ENCODE peak calls at places on chromosome 14, in five cellular contexts. One of them, this sample, is unnamed.
A peak's percentile ranks its signal among the peaks of the same experiment; 100 is the strongest.

GRCh38 chr14:58871972-58872530 is 234.3 kb downstream of the DACT1 start:
- DNase-seq in tibial artery: no peak
- DNase-seq in KBM-7: no peak
- DNase-seq in stimulated activated CD4-positive, alpha-beta T cell treated with anti-CD3 and anti-CD28 coated beads, Interleukin-15, amount 100 ng/mL, for 1 hour: no peak
- DNase-seq in activated naive CD8-positive, alpha-beta T cell treated with anti-CD3 and anti-CD28 coated beads, Interleukin-2, amount 50 U/mL, for 24 hours: no peak
- DNase-seq in this sample: no peak

GRCh38 chr14:23141706-23142467 is 22.8 kb upstream of the CEBPE start:
- DNase-seq in tibial artery: peak; percentile 77
- DNase-seq in KBM-7: no peak
- DNase-seq in stimulated activated CD4-positive, alpha-beta T cell treated with anti-CD3 and anti-CD28 coated beads, Interleukin-15, amount 100 ng/mL, for 1 hour: no peak
- DNase-seq in activated naive CD8-positive, alpha-beta T cell treated with anti-CD3 and anti-CD28 coated beads, Interleukin-2, amount 50 U/mL, for 24 hours: no peak
- DNase-seq in this sample: no peak

GRCh38 chr14:73124180-73124894 is 12.0 kb upstream of the PSEN1 start:
- DNase-seq in tibial artery: no peak
- DNase-seq in KBM-7: no peak
- DNase-seq in stimulated activated CD4-positive, alpha-beta T cell treated with anti-CD3 and anti-CD28 coated beads, Interleukin-15, amount 100 ng/mL, for 1 hour: no peak
- DNase-seq in activated naive CD8-positive, alpha-beta T cell treated with anti-CD3 and anti-CD28 coated beads, Interleukin-2, amount 50 U/mL, for 24 hours: no peak
- DNase-seq in this sample: no peak

GRCh38 chr14:52833891-52834290 is 42.5 kb upstream of the GNPNAT1 start:
- DNase-seq in tibial artery: no peak
- DNase-seq in KBM-7: no peak
- DNase-seq in stimulated activated CD4-positive, alpha-beta T cell treated with anti-CD3 and anti-CD28 coated beads, Interleukin-15, amount 100 ng/mL, for 1 hour: no peak
- DNase-seq in activated naive CD8-positive, alpha-beta T cell treated with anti-CD3 and anti-CD28 coated beads, Interleukin-2, amount 50 U/mL, for 24 hours: no peak
- DNase-seq in this sample: no peak

GRCh38 chr14:73237219-73237785 is at the start of gene PAPLN:
- DNase-seq in tibial artery: peak; percentile 34
- DNase-seq in KBM-7: peak; percentile 34
- DNase-seq in stimulated activated CD4-positive, alpha-beta T cell treated with anti-CD3 and anti-CD28 coated beads, Interleukin-15, amount 100 ng/mL, for 1 hour: no peak
- DNase-seq in activated naive CD8-positive, alpha-beta T cell treated with anti-CD3 and anti-CD28 coated beads, Interleukin-2, amount 50 U/mL, for 24 hours: no peak
- DNase-seq in this sample: peak; percentile 55

GRCh38 chr14:26987734-26988363 is 390.0 kb upstream of the NOVA1 start:
- DNase-seq in tibial artery: no peak
- DNase-seq in KBM-7: peak; percentile 0
- DNase-seq in stimulated activated CD4-positive, alpha-beta T cell treated with anti-CD3 and anti-CD28 coated beads, Interleukin-15, amount 100 ng/mL, for 1 hour: no peak
- DNase-seq in activated naive CD8-positive, alpha-beta T cell treated with anti-CD3 and anti-CD28 coated beads, Interleukin-2, amount 50 U/mL, for 24 hours: no peak
- DNase-seq in this sample: no peak

GRCh38 chr14:90536092-90536491 is 139.3 kb downstream of the CALM1 start:
- DNase-seq in tibial artery: no peak
- DNase-seq in KBM-7: peak; percentile 89
- DNase-seq in stimulated activated CD4-positive, alpha-beta T cell treated with anti-CD3 and anti-CD28 coated beads, Interleukin-15, amount 100 ng/mL, for 1 hour: no peak
- DNase-seq in activated naive CD8-positive, alpha-beta T cell treated with anti-CD3 and anti-CD28 coated beads, Interleukin-2, amount 50 U/mL, for 24 hours: no peak
- DNase-seq in this sample: no peak

GRCh38 chr14:49687942-49688700 is at the start of gene POLE2:
- DNase-seq in tibial artery: peak; percentile 59
- DNase-seq in KBM-7: peak; percentile 83
- DNase-seq in stimulated activated CD4-positive, alpha-beta T cell treated with anti-CD3 and anti-CD28 coated beads, Interleukin-15, amount 100 ng/mL, for 1 hour: peak; percentile 76
- DNase-seq in activated naive CD8-positive, alpha-beta T cell treated with anti-CD3 and anti-CD28 coated beads, Interleukin-2, amount 50 U/mL, for 24 hours: peak; percentile 87
- DNase-seq in this sample: peak; percentile 68